ENCODE peak calls at places on chromosomes 5 and 9, in six cellular contexts. C, G, B, N, R and W are unnamed samples.

GRCh38 chr9:95018099-95018927 is 291.8 kb downstream of the AOPEP start:
- DNase-seq in C (no peak), G (no peak), B (no peak), N (peak; percentile 97), R (no peak), W (no peak)

GRCh38 chr9:94912700-94913249 is 186.3 kb downstream of the AOPEP start:
- DNase-seq in C (no peak), G (peak; percentile 14), B (no peak), N (peak; percentile 97), R (no peak), W (no peak)

GRCh38 chr5:1221721-1222120 is 3.5 kb upstream of the SLC6A18 start:
- DNase-seq in C (no peak), G (no peak), B (no peak), N (no peak), R (no peak), W (no peak)

GRCh38 chr9:69433968-69434367 is 109.0 kb downstream of the ENTREP1 start:
- DNase-seq in C (no peak), G (no peak), B (no peak), N (no peak), R (no peak), W (no peak)

GRCh38 chr9:133135193-133135745 is 14.2 kb upstream of the RALGDS start:
- DNase-seq in C (no peak), G (peak; percentile 76), B (peak; percentile 86), N (peak; percentile 94), R (no peak), W (no peak)

GRCh38 chr5:138408023-138408422 is 30.8 kb upstream of the REEP2 start:
- DNase-seq in C (no peak), G (no peak), B (no peak), N (no peak), R (peak; percentile 37), W (peak; percentile 80)

GRCh38 chr5:79229357-79230174 is 6.4 kb upstream of the JMY start:
- DNase-seq in C (no peak), G (no peak), B (no peak), N (peak; percentile 30), R (no peak), W (peak; percentile 50)

GRCh38 chr5:141543053-141543452 is 54.2 kb downstream of the PCDHGC5 start:
- DNase-seq in C (no peak), G (no peak), B (no peak), N (no peak), R (no peak), W (no peak)

GRCh38 chr5:145479862-145480261 is 355.3 kb downstream of the PRELID2 start:
- DNase-seq in C (no peak), G (no peak), B (no peak), N (peak; percentile 43), R (no peak), W (no peak)

GRCh38 chr5:14896091-14896490 is 24.5 kb upstream of the ANKH start:
- DNase-seq in C (no peak), G (no peak), B (no peak), N (no peak), R (peak; percentile 21), W (no peak)

GRCh38 chr9:134259708-134260107 is 66.5 kb upstream of the RXRA start:
- DNase-seq in C (no peak), G (no peak), B (no peak), N (no peak), R (no peak), W (no peak)

GRCh38 chr5:10456583-10457562 is 15.2 kb downstream of the ROPN1L start:
- DNase-seq in C (no peak), G (no peak), B (no peak), N (peak; percentile 33), R (no peak), W (no peak)

GRCh38 chr9:10804486-10804885 is 191.7 kb upstream of the PTPRD start:
- DNase-seq in C (no peak), G (no peak), B (no peak), N (no peak), R (no peak), W (no peak)

GRCh38 chr5:159209438-159210305 is at the start of gene RNF145:
- DNase-seq in C (peak; percentile 89), G (peak; percentile 91), B (peak; percentile 86), N (peak; percentile 83), R (peak; percentile 96), W (peak; percentile 85)

GRCh38 chr5:150778517-150779396 is at the start of gene SMIM3:
- DNase-seq in C (peak; percentile 94), G (peak; percentile 86), B (peak; percentile 80), N (peak; percentile 77), R (peak; percentile 90), W (peak; percentile 69)

GRCh38 chr5:98050583-98050982 is 722.9 kb upstream of the RGMB start:
- DNase-seq in C (no peak), G (no peak), B (no peak), N (peak; percentile 71), R (peak; percentile 15), W (no peak)

GRCh38 chr9:36276840-36277239 is 18.6 kb upstream of the GNE start:
- DNase-seq in C (no peak), G (no peak), B (no peak), N (peak; percentile 90), R (peak; percentile 43), W (no peak)

GRCh38 chr9:3271581-3271980 is 254.2 kb downstream of the RFX3 start:
- DNase-seq in C (no peak), G (no peak), B (no peak), N (no peak), R (no peak), W (no peak)

GRCh38 chr5:130720355-130720754 is 444.7 kb downstream of the HINT1 start:
- DNase-seq in C (no peak), G (no peak), B (no peak), N (peak; percentile 41), R (peak; percentile 69), W (no peak)

GRCh38 chr9:112754578-112754977 is 4.0 kb downstream of the SNX30 start:
- DNase-seq in C (no peak), G (no peak), B (no peak), N (peak; percentile 86), R (no peak), W (no peak)

GRCh38 chr5:59709833-59710232 is 183.7 kb downstream of the PDE4D start:
- DNase-seq in C (no peak), G (no peak), B (peak; percentile 42), N (peak; percentile 88), R (peak; percentile 24), W (peak; percentile 15)

GRCh38 chr5:138901716-138902115 is 26.6 kb upstream of the LRRTM2 start:
- DNase-seq in C (no peak), G (no peak), B (no peak), N (peak; percentile 17), R (no peak), W (no peak)

GRCh38 chr5:128163991-128164390 is 80.4 kb downstream of the SLC12A2 start:
- DNase-seq in C (no peak), G (no peak), B (no peak), N (peak; percentile 86), R (no peak), W (no peak)

GRCh38 chr5:83718195-83718825 is 2.3 kb downstream of the HAPLN1 start:
- DNase-seq in C (no peak), G (no peak), B (no peak), N (peak; percentile 69), R (peak; percentile 85), W (peak; percentile 44)

GRCh38 chr9:131405858-131406566 is 12.1 kb downstream of the PRRC2B start:
- DNase-seq in C (no peak), G (no peak), B (no peak), N (no peak), R (no peak), W (no peak)

GRCh38 chr5:155729684-155730059 is 597.3 kb upstream of the SGCD start:
- DNase-seq in C (no peak), G (peak; percentile 55), B (no peak), N (peak; percentile 7), R (peak; percentile 39), W (no peak)

GRCh38 chr9:99762470-99762869 is 59.2 kb upstream of the NR4A3 start:
- DNase-seq in C (no peak), G (no peak), B (no peak), N (no peak), R (no peak), W (no peak)

GRCh38 chr9:87592554-87593394 is 95.1 kb downstream of the DAPK1 start:
- DNase-seq in C (no peak), G (peak; percentile 77), B (peak; percentile 68), N (peak; percentile 79), R (peak; percentile 52), W (no peak)

GRCh38 chr9:87596862-87597261 is 99.2 kb downstream of the DAPK1 start:
- DNase-seq in C (peak; percentile 67), G (peak; percentile 50), B (no peak), N (no peak), R (no peak), W (no peak)

GRCh38 chr9:87594218-87594617 is 96.6 kb downstream of the DAPK1 start:
- DNase-seq in C (no peak), G (no peak), B (no peak), N (peak; percentile 74), R (no peak), W (no peak)

GRCh38 chr9:87595605-87596004 is 97.9 kb downstream of the DAPK1 start:
- DNase-seq in C (no peak), G (no peak), B (peak; percentile 25), N (no peak), R (peak; percentile 32), W (no peak)

DNA sequence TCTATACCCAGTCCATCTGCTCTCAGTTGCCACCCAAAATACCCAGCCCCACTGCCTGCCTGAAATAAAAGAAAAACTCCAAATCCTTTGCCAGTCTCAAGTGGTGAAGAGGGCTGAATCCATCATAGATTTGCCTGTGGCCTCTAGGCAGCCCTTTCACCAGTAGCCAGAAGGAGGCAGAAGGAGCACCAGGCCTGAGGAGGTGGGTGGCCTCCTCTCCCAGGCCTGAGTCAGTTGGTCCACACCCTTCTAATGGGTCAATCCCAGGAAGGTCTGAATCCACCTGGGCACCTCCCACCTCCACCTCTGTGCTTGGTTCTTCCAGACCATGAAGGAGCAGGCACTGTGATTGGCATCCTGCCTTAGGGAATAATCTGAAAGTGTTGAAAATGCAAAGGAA is 97.0 kb downstream of the DAPK1 start:
- DNase-seq in C (no peak), G (no peak), B (no peak), N (no peak), R (no peak), W (no peak)
- TF ChIP-seq CTCF in C (no peak), G (no peak), B (no peak), N (no peak), R (no peak), W (peak; percentile 17)

GRCh38 chr5:40677456-40677855 is 2.3 kb upstream of the PTGER4 start:
- DNase-seq in C (no peak), G (no peak), B (no peak), N (no peak), R (no peak), W (no peak)
- H3K27ac ChIP-seq in C (peak overlapping the region; percentile 87), G (no peak overlapping the region), B (peak overlapping the region; percentile 45), N (peak overlapping the region; percentile 31), R (no peak overlapping the region), W (no peak overlapping the region)

DNA sequence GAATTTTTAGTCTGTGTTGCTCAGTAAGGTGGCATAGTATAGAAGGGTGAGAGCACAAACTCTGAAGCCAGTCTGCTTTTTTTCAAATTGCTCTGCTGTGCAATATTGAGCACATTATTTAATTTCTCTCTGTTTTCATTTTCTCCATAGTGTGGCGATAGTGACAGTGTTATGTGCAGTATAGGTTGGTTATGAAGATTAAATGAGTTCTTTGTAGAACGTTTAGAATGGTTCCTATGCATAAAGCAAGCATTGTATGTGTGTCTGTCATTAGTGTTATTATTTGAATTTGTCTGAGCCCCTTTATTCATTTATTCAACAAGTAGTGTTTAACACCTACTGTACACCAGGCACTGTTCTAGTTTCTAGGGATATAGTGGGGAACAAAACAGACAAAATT is 9.2 kb downstream of the PRR16 start:
- DNase-seq in C (no peak), G (no peak), B (no peak), N (no peak), R (no peak), W (no peak)
- TF ChIP-seq CTCF in C (no peak), G (no peak), B (no peak), N (no peak), R (no peak), W (no peak)

GRCh38 chr5:109192543-109193281 is 217.1 kb downstream of the PJA2 start:
- DNase-seq in C (no peak), G (no peak), B (no peak), N (no peak), R (peak; percentile 11), W (no peak)
- H3K27ac ChIP-seq in C (no peak overlapping the region), G (no peak overlapping the region), B (no peak overlapping the region), N (no peak overlapping the region), R (peak overlapping the region; percentile 32), W (no peak overlapping the region)